ENCODE peak calls at places on chromosomes 4 and X, in four cellular contexts. J, L, W and D are unnamed samples.

GRCh38 chr4:119299221-119300071 is 22.5 kb downstream of the FABP2 start:
- DNase-seq in J (peak; percentile 10), L (peak; percentile 89), W (peak; percentile 23), D (no peak)

GRCh38 chr4:15778742-15779231 is 659 bp downstream of the CD38 start:
- DNase-seq in J (no peak), L (peak; percentile 74), W (peak; percentile 29), D (no peak)

GRCh38 chrX:129996120-129996519 is 13.7 kb downstream of the BCORL1 start:
- DNase-seq in J (peak; percentile 61), L (no peak), W (peak; percentile 73), D (no peak)

GRCh38 chr4:5747746-5748365 is 36.9 kb downstream of the EVC start:
- DNase-seq in J (peak; percentile 87), L (no peak), W (peak; percentile 92), D (no peak)

GRCh38 chrX:37380920-37381319 is 31.8 kb downstream of the PRRG1 start:
- DNase-seq in J (peak; percentile 94), L (no peak), W (peak; percentile 43), D (no peak)

GRCh38 chrX:20947411-20947912 is 426.8 kb upstream of the CNKSR2 start:
- DNase-seq in J (no peak), L (no peak), W (no peak), D (no peak)

GRCh38 chr4:168632246-168632832 is 135.5 kb downstream of the PALLD start:
- DNase-seq in J (peak; percentile 43), L (no peak), W (peak; percentile 32), D (no peak)

GRCh38 chr4:88033309-88033708 is 25.9 kb downstream of the PKD2 start:
- DNase-seq in J (peak; percentile 74), L (peak; percentile 76), W (peak; percentile 65), D (no peak)

GRCh38 chr4:95545526-95545925 is 3.2 kb downstream of the UNC5C start:
- DNase-seq in J (no peak), L (no peak), W (no peak), D (no peak)

GRCh38 chrX:71621644-71622346 is 3.5 kb upstream of the CXCR3 start:
- DNase-seq in J (no peak), L (no peak), W (no peak), D (no peak)

GRCh38 chr4:54941994-54942552 is 183.3 kb downstream of the KDR start:
- DNase-seq in J (no peak), L (no peak), W (no peak), D (no peak)

GRCh38 chr4:37988670-37989069 is 28.5 kb downstream of the PTTG2 start:
- DNase-seq in J (peak; percentile 51), L (no peak), W (no peak), D (no peak)

GRCh38 chr4:95050980-95051688 is 293.4 kb downstream of the BMPR1B start:
- DNase-seq in J (no peak), L (no peak), W (no peak), D (no peak)

GRCh38 chr4:11701978-11702377 is 273.3 kb upstream of the HS3ST1 start:
- DNase-seq in J (no peak), L (no peak), W (no peak), D (no peak)

GRCh38 chrX:7068939-7069367 is 78.6 kb upstream of the STS start:
- DNase-seq in J (no peak), L (peak; percentile 31), W (peak; percentile 4), D (no peak)